ENCODE peak calls at places on chromosome 7, in eight cellular contexts. V is IMR-90, T is A549, G is heart left ventricle, D is tibial nerve, B is suprapubic skin, P is upper lobe of left lung, R is HCT116. J is an unnamed sample.

GRCh38 chr7:119594956-119595355 is 678.0 kb upstream of the KCND2 start:
- DNase-seq in D (no peak), R (no peak), G (no peak), B (no peak), T (no peak), P (no peak), V (no peak), J (no peak)

GRCh38 chr7:74499835-74500388 is 46.2 kb downstream of the GTF2IRD1 start:
- DNase-seq in G (no peak), D (no peak), P (no peak), T (no peak), R (no peak), V (no peak), B (no peak), J (no peak)

GRCh38 chr7:12570529-12571461 is at the start of gene SCIN:
- DNase-seq in G (no peak), P (peak; percentile 90), D (peak; percentile 22), V (no peak), T (peak; percentile 46), B (no peak), R (no peak), J (peak; percentile 56)

GRCh38 chr7:8176370-8177081 is 85.4 kb downstream of the ICA1 start:
- DNase-seq in T (no peak), P (no peak), D (no peak), B (no peak), V (no peak), R (no peak), G (no peak), J (no peak)

GRCh38 chr7:106190589-106191330 is 78.6 kb upstream of the SYPL1 start:
- DNase-seq in T (no peak), G (no peak), D (no peak), P (no peak), B (no peak), R (no peak), V (no peak), J (no peak)

GRCh38 chr7:76338298-76339084 is 20.3 kb downstream of the YWHAG start:
- DNase-seq in R (no peak), B (no peak), P (no peak), T (no peak), G (no peak), V (no peak), D (no peak), J (no peak)

GRCh38 chr7:44706788-44707557 is 41.7 kb upstream of the ZMIZ2 start:
- DNase-seq in V (no peak), P (peak; percentile 49), B (peak; percentile 6), D (no peak), T (no peak), G (no peak), R (no peak), J (no peak)

GRCh38 chr7:34312624-34313023 is 345.4 kb upstream of the NPSR1 start:
- DNase-seq in G (no peak), B (no peak), D (no peak), P (no peak), R (no peak), V (no peak), T (no peak), J (no peak)

GRCh38 chr7:22485189-22485588 is 14.8 kb downstream of the STEAP1B start:
- DNase-seq in P (no peak), G (no peak), V (peak; percentile 50), T (no peak), B (no peak), D (no peak), R (no peak), J (no peak)

GRCh38 chr7:150787321-150788281 is 12.6 kb downstream of the TMEM176B start:
- DNase-seq in G (peak; percentile 45), R (no peak), D (peak; percentile 28), B (no peak), V (no peak), P (no peak), T (no peak), J (no peak)

GRCh38 chr7:157619753-157620525 is 283.1 kb downstream of the DNAJB6 start:
- DNase-seq in B (no peak), R (no peak), P (no peak), V (no peak), G (no peak), T (no peak), D (no peak), J (no peak)

GRCh38 chr7:135771961-135772638 is 23.5 kb upstream of the FAM180A start:
- DNase-seq in B (no peak), T (no peak), G (no peak), V (peak; percentile 90), D (no peak), P (no peak), R (no peak), J (no peak)

GRCh38 chr7:155329225-155329624 is 31.5 kb downstream of the INSIG1 start:
- DNase-seq in V (no peak), D (no peak), P (no peak), B (no peak), G (no peak), T (no peak), R (no peak), J (no peak)

GRCh38 chr7:137760111-137760510 is 86.7 kb downstream of the DGKI start:
- DNase-seq in V (no peak), D (no peak), G (no peak), R (no peak), T (no peak), B (no peak), P (no peak), J (no peak)

GRCh38 chr7:114155766-114156110 is 236.9 kb upstream of the PPP1R3A start:
- DNase-seq in D (no peak), P (no peak), G (no peak), B (no peak), T (no peak), R (no peak), V (no peak), J (no peak)

GRCh38 chr7:13577566-13578145 is 411.8 kb downstream of the ETV1 start:
- DNase-seq in T (no peak), R (no peak), D (no peak), P (no peak), B (no peak), G (no peak), V (peak; percentile 14), J (no peak)

GRCh38 chr7:90766814-90767564 is 170.9 kb downstream of the CDK14 start:
- DNase-seq in D (no peak), G (peak; percentile 73), P (peak; percentile 34), B (no peak), V (peak; percentile 82), R (no peak), T (no peak), J (peak; percentile 79)
- TF ChIP-seq POLR2A in D (no peak), G (no peak), P (no peak), B (no peak), V (no peak), R (no peak), T (no peak), J (no peak)

GRCh38 chr7:65749518-65749917 is 123.4 kb upstream of the VKORC1L1 start:
- DNase-seq in T (no peak), D (no peak), V (no peak), R (no peak), B (no peak), G (no peak), P (no peak), J (no peak)

GRCh38 chr7:65749039-65749438 is 123.8 kb upstream of the VKORC1L1 start:
- DNase-seq in V (no peak), R (no peak), T (no peak), B (no peak), G (no peak), P (no peak), D (no peak), J (no peak)

GRCh38 chr7:65746398-65746669 is 126.5 kb upstream of the VKORC1L1 start:
- DNase-seq in B (no peak), T (peak; percentile 23), G (no peak), D (no peak), P (no peak), V (peak; percentile 72), R (no peak), J (no peak)

GRCh38 chr7:65750511-65751344 is 122.1 kb upstream of the VKORC1L1 start:
- DNase-seq in R (peak; percentile 60), V (peak; percentile 84), P (peak; percentile 98), G (peak; percentile 91), D (peak; percentile 75), T (peak; percentile 83), B (peak; percentile 92), J (peak; percentile 94)
- TF ChIP-seq POLR2A in R (peak; percentile 85), V (no peak), P (peak; percentile 75), G (no peak), D (no peak), T (peak; percentile 81), B (peak; percentile 42), J (no peak)

GRCh38 chr7:148698397-148699023 is at the start of gene CUL1:
- DNase-seq in R (peak; percentile 34), V (peak; percentile 52), P (peak; percentile 96), T (peak; percentile 39), B (peak; percentile 92), G (peak; percentile 91), D (peak; percentile 69), J (peak; percentile 91)

GRCh38 chr7:148697950-148698396 is 730 bp upstream of the CUL1 start:
- DNase-seq in P (no peak), G (no peak), D (no peak), V (peak; percentile 23), R (no peak), B (no peak), T (no peak), J (no peak)

GRCh38 chr7:148700693-148701092 is 2.0 kb downstream of the CUL1 start:
- DNase-seq in V (peak; percentile 50), R (no peak), P (no peak), B (no peak), T (no peak), G (no peak), D (no peak), J (no peak)

GRCh38 chr7:148699772-148700629 is 1.3 kb downstream of the CUL1 start:
- DNase-seq in D (no peak), B (no peak), T (no peak), P (no peak), R (no peak), V (peak; percentile 39), G (no peak), J (no peak)

DNA sequence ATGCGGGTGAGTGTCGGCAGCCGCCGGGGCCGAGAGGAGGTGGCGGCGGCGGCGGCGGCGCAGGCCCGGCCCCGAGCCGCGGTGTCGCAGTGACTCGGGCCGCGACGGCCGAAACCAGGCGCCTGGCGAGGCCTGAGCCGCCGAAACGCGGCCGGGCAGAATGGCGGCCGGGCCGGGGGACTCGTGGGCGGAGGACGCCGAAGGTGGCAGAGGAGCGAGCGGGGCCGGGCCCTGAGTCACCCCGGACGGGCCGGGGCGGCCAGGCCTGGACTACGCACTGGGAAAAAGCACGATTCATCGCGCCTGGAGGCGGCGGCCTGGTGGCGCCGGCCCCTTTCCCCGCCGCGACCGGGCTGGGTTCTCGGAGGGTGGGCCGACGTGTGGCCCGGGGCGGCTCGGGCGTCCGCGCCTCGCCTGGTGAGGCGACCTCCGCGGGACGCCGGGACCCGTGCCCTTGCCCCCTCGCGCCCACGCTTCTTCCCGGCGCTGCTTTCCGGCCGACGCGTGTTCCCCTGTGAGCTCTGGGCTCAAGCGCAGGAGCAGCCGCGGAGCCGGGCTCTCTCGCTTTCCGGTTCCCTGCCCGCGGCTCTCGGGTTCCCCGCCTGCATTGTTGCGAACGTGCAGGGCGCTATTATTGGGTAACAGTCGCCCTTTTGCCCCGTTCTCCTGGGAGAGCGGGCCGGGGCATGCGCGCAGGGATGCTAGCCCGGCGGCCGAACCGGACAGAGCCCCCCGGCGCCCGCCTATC is 495 bp downstream of the CUL1 start:
- DNase-seq in R (no peak), B (peak; percentile 83), T (peak; percentile 21), D (peak; percentile 33), V (peak; percentile 45), P (peak; percentile 92), G (peak; percentile 66), J (peak; percentile 57)
- TF ChIP-seq POLR2A in R (no peak), B (peak; percentile 31), T (peak; percentile 11), D (no peak), V (no peak), P (peak; percentile 23), G (no peak), J (no peak)

GRCh38 chr7:5396999-5397656 is 26.5 kb downstream of the TNRC18 start:
- DNase-seq in T (peak; percentile 99), G (peak; percentile 84), P (peak; percentile 96), B (peak; percentile 95), R (peak; percentile 86), V (peak; percentile 89), D (peak; percentile 55), J (peak; percentile 89)
- TF ChIP-seq POLR2A in T (peak; percentile 62), G (no peak), P (peak; percentile 53), B (no peak), R (no peak), V (no peak), D (no peak), J (no peak)